ENCODE peak calls at places on chromosomes 5 and 9, in nine cellular contexts. K is iPS DF 6.9, G is Karpas-422, T is GM23248, I is uterus, X is astrocyte, O is spleen, W is NT2/D1, D is right lobe of liver. C is an unnamed sample. For H3K36me3, the result is how much of the 10 kb centered on the place peaks cover.

GRCh38 chr5:150302301-150303069 is at the start of gene ARSI:
- DNase-seq in X (no peak), O (peak), G (no peak), W (peak), T (peak), D (peak), I (peak), K (peak), C (no peak)

GRCh38 chr5:150789943-150790611 is 11.5 kb downstream of the SMIM3 start:
- DNase-seq in T (peak), O (no peak), X (peak), K (no peak), W (peak), G (no peak), D (peak), I (peak), C (no peak)

GRCh38 chr5:145863005-145863404 is 9.8 kb downstream of the GRXCR2 start:
- DNase-seq in W (no peak), K (no peak), X (no peak), G (no peak), I (no peak), D (no peak), O (no peak), T (no peak), C (no peak)

GRCh38 chr9:26949604-26950003 is 2.6 kb upstream of the PLAA start:
- DNase-seq in X (peak), T (peak), O (no peak), G (no peak), I (no peak), K (no peak), D (no peak), W (no peak), C (no peak)

GRCh38 chr9:78590068-78590467 is 293.1 kb downstream of the PSAT1 start:
- DNase-seq in D (no peak), I (no peak), W (no peak), G (no peak), T (no peak), X (no peak), K (no peak), O (no peak), C (no peak)

GRCh38 chr9:30536494-30536893 is 1847.9 kb upstream of the ACO1 start:
- DNase-seq in O (peak), W (no peak), G (no peak), K (no peak), T (no peak), I (no peak), X (no peak), D (no peak), C (no peak)

GRCh38 chr5:174583071-174583470 is 141.3 kb upstream of the MSX2 start:
- DNase-seq in T (no peak), W (no peak), I (no peak), D (no peak), O (no peak), X (no peak), K (no peak), G (no peak), C (no peak)

GRCh38 chr5:134468921-134469400 is 56.5 kb upstream of the JADE2 start:
- DNase-seq in T (no peak), D (no peak), O (peak), I (peak), W (no peak), X (no peak), K (no peak), G (no peak), C (no peak)

GRCh38 chr5:14035859-14036440 is 91.5 kb upstream of the DNAH5 start:
- DNase-seq in W (peak), O (no peak), G (peak), K (peak), D (no peak), T (peak), X (peak), I (peak), C (no peak)

GRCh38 chr5:63831381-63831780 is 130.9 kb downstream of the HTR1A start:
- DNase-seq in T (no peak), D (no peak), I (no peak), G (no peak), X (no peak), W (no peak), K (no peak), O (no peak), C (no peak)

GRCh38 chr9:133368249-133368881 is 7.5 kb downstream of the SURF4 start:
- DNase-seq in K (no peak), W (no peak), T (peak), X (no peak), O (no peak), G (no peak), I (no peak), D (no peak), C (no peak)

GRCh38 chr9:133369419-133369818 is 6.4 kb downstream of the SURF4 start:
- DNase-seq in T (no peak), W (no peak), G (no peak), O (no peak), K (no peak), D (no peak), X (no peak), I (no peak), C (no peak)

GRCh38 chr9:133366435-133366834 is 9.4 kb downstream of the SURF4 start:
- DNase-seq in G (no peak), X (no peak), T (no peak), I (no peak), W (no peak), D (no peak), K (no peak), O (no peak), C (no peak)

GRCh38 chr9:133367778-133368177 is 8.1 kb downstream of the SURF4 start:
- DNase-seq in W (no peak), K (no peak), T (no peak), I (no peak), D (no peak), O (no peak), X (no peak), G (no peak), C (no peak)

DNA sequence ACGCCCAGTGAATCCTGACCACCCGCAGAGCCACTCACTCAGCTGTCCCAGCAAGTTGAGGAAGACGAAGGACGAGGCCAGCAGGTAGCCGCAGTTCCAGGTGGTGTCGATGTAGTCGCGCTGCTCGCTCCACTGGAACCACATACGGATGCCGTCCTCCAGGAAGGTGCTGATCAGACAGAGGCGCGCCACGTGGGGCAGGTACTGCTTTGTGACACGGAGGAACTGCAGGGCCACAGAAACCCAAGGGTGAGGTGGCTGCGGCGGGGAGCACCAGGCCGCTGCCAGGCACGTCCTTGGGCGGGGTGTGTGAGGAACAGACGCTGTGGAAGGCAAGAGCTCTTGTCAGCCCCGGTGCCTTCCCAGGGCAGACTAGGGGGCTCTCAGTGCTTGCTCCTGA is 8.6 kb downstream of the SURF4 start:
- DNase-seq in D (no peak), T (no peak), I (no peak), O (no peak), K (no peak), G (no peak), W (no peak), X (no peak), C (no peak)
- H3K36me3 ChIP-seq in D (under half), T (under half), I (under half), O (half or more), K (under half), G (under half), W (half or more), X (half or more), C (half or more)

GRCh38 chr5:38948501-38948900 is 102.7 kb downstream of the OSMR start:
- DNase-seq in K (no peak), X (peak), D (no peak), O (no peak), I (no peak), G (no peak), W (no peak), T (peak), C (no peak)

DNA sequence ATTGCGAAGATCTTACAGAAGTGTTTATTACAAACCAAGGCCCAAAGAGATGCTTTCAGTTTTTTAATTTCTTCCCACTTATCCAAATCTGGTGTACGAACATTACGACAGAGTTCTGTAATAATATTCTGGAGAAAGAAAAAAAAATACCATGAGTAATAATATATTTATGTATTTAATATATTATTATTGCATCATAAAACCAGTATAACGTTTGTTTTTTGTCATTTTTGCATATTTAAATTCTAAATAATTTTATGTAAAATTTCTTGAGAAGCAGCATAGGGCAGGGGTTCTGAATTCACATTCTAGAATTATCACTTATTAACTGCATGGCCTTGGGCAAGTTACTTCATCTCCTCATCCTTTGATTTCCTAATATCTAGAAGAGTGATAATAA is 107.6 kb downstream of the OSMR start:
- DNase-seq in K (no peak), W (no peak), D (no peak), I (no peak), G (no peak), O (no peak), X (no peak), T (no peak), C (no peak)
- H3K36me3 ChIP-seq in K (under half), W (under half), D (under half), I (under half), G (half or more), O (half or more), X (under half), T (half or more), C (half or more)

GRCh38 chr9:37428345-37428744 is 5.8 kb downstream of the GRHPR start:
- DNase-seq in G (no peak), T (no peak), I (no peak), K (no peak), W (no peak), X (no peak), O (no peak), D (no peak), C (no peak)
- H3K36me3 ChIP-seq in G (under half), T (under half), I (under half), K (under half), W (half or more), X (under half), O (under half), D (under half), C (half or more)

GRCh38 chr5:87410941-87411340 is 1.8 kb downstream of the CCNH start:
- DNase-seq in K (no peak), X (peak), G (no peak), W (no peak), D (no peak), I (no peak), T (peak), O (no peak), C (no peak)
- H3K36me3 ChIP-seq in K (under half), X (under half), G (under half), W (half or more), D (under half), I (under half), T (under half), O (under half), C (half or more)